ENCODE peak calls at places on chromosomes 12 and 14, in seven cellular contexts. N, C, L, D, B, Y and R are unnamed samples.

GRCh38 chr14:21861153-21861552 is 187.5 kb upstream of the OR4E1 start:
- DNase-seq in L (no peak), B (no peak), D (no peak), N (no peak), C (no peak), Y (no peak), R (no peak)

GRCh38 chr14:100147181-100147631 is 12.2 kb downstream of the DEGS2 start:
- DNase-seq in N (peak; percentile 77), Y (no peak), L (no peak), C (no peak), B (peak; percentile 40), D (no peak), R (no peak)

GRCh38 chr12:42507031-42507430 is 82.5 kb downstream of the PRICKLE1 start:
- DNase-seq in C (no peak), L (no peak), D (no peak), Y (no peak), N (no peak), B (no peak), R (no peak)

GRCh38 chr14:65749287-65749686 is 336.8 kb downstream of the FUT8 start:
- DNase-seq in B (no peak), Y (no peak), N (no peak), L (no peak), D (no peak), C (no peak), R (no peak)

GRCh38 chr14:68172664-68173063 is 353.1 kb downstream of the RAD51B start:
- DNase-seq in C (peak; percentile 35), N (no peak), B (no peak), Y (no peak), D (no peak), L (no peak), R (no peak)

GRCh38 chr12:69024907-69025306 is 91.9 kb upstream of the CPM start:
- DNase-seq in L (no peak), C (peak; percentile 93), N (no peak), Y (no peak), B (no peak), D (no peak), R (no peak)

GRCh38 chr12:60205500-60205899 is 609.7 kb downstream of the SLC16A7 start:
- DNase-seq in N (no peak), B (no peak), Y (no peak), C (peak; percentile 66), L (peak; percentile 35), D (no peak), R (no peak)

GRCh38 chr12:131737485-131737827 is 26.6 kb downstream of the SFSWAP start:
- DNase-seq in L (no peak), N (no peak), D (no peak), C (no peak), Y (no peak), B (no peak), R (no peak)

GRCh38 chr14:89618821-89619551 is 202.0 kb upstream of the FOXN3 start:
- DNase-seq in C (peak; percentile 36), Y (peak; percentile 81), L (peak; percentile 74), D (peak; percentile 77), B (peak; percentile 59), N (peak; percentile 77), R (peak; percentile 55)

GRCh38 chr14:99579903-99580570 is 24.0 kb downstream of the CCDC85C start:
- DNase-seq in L (peak; percentile 53), C (peak; percentile 92), Y (no peak), B (no peak), N (no peak), D (no peak), R (peak; percentile 68)

GRCh38 chr14:51692646-51693045 is 40.9 kb downstream of the FRMD6 start:
- DNase-seq in C (no peak), N (no peak), B (no peak), Y (no peak), D (no peak), L (no peak), R (no peak)
- H3K36me3 ChIP-seq in C (peaks cover 10% of the 10 kb centered on the region), N (no peaks in the 10 kb centered on the region), B (no peaks in the 10 kb centered on the region), Y (peaks cover 2% of the 10 kb centered on the region), D (peaks cover 50% of the 10 kb centered on the region), L (no peaks in the 10 kb centered on the region), R (no peaks in the 10 kb centered on the region)

GRCh38 chr12:45425426-45425825 is 209.5 kb downstream of the ANO6 start:
- DNase-seq in Y (no peak), B (no peak), C (no peak), L (no peak), N (no peak), D (no peak), R (no peak)
- H3K36me3 ChIP-seq in Y (peaks cover 3% of the 10 kb centered on the region), B (peaks cover 58% of the 10 kb centered on the region), C (peaks cover 7% of the 10 kb centered on the region), L (no peaks in the 10 kb centered on the region), N (peaks cover 40% of the 10 kb centered on the region), D (peaks cover 91% of the 10 kb centered on the region), R (peaks cover 19% of the 10 kb centered on the region)

GRCh38 chr14:69237142-69237541 is 22.8 kb upstream of the GALNT16 start:
- DNase-seq in B (no peak), C (no peak), Y (no peak), D (no peak), L (no peak), N (no peak), R (no peak)

GRCh38 chr14:69234106-69234505 is 25.9 kb upstream of the GALNT16 start:
- DNase-seq in B (no peak), D (no peak), Y (no peak), C (no peak), L (no peak), N (no peak), R (no peak)

GRCh38 chr14:69238883-69239282 is 21.1 kb upstream of the GALNT16 start:
- DNase-seq in Y (no peak), C (no peak), B (no peak), D (no peak), L (no peak), N (no peak), R (no peak)

GRCh38 chr14:69237584-69237983 is 22.4 kb upstream of the GALNT16 start:
- DNase-seq in N (no peak), Y (no peak), D (no peak), B (no peak), L (no peak), C (no peak), R (no peak)

GRCh38 chr14:69235708-69236107 is 24.2 kb upstream of the GALNT16 start:
- DNase-seq in L (no peak), N (no peak), B (no peak), D (no peak), C (no peak), Y (no peak), R (no peak)
- H3K36me3 ChIP-seq in L (peaks cover 20% of the 10 kb centered on the region), N (peaks cover 49% of the 10 kb centered on the region), B (peaks cover 49% of the 10 kb centered on the region), D (peaks cover 75% of the 10 kb centered on the region), C (peaks cover 15% of the 10 kb centered on the region), Y (peaks cover 6% of the 10 kb centered on the region), R (peaks cover 37% of the 10 kb centered on the region)

GRCh38 chr14:105055334-105055733 is 9.9 kb downstream of the GPR132 start:
- DNase-seq in N (no peak), C (no peak), L (no peak), Y (no peak), D (no peak), B (no peak), R (no peak)

GRCh38 chr14:105053421-105053820 is 11.8 kb downstream of the GPR132 start:
- DNase-seq in B (no peak), N (no peak), L (no peak), Y (no peak), C (no peak), D (no peak), R (no peak)

GRCh38 chr14:105052110-105052458 is 13.1 kb downstream of the GPR132 start:
- DNase-seq in D (no peak), Y (no peak), B (no peak), C (no peak), N (no peak), L (no peak), R (no peak)

GRCh38 chr14:105055736-105056302 is 9.4 kb downstream of the GPR132 start:
- DNase-seq in Y (no peak), N (no peak), L (no peak), D (no peak), B (no peak), C (no peak), R (no peak)

DNA sequence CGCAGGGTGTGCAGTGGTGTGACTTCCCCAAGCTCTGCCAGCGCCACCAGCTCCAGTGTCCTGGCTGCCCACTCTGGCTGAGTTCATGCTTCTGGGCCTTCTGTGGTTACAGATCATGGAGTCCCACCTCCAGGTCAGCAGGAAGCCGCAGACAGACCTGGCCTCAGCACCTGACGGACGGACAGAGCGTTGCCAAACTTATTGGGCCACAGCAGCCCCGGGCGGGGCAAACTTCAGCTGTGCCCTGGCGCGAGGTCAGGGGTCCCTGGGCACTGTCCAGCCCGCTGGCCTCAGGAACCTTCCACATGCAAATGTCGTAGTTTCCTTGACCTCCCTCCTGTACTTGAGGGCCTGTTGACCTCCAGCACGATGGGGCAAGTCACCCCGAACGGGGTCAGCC is 11.2 kb downstream of the GPR132 start:
- DNase-seq in C (no peak), L (no peak), D (no peak), Y (no peak), B (no peak), N (no peak), R (no peak)
- H3K36me3 ChIP-seq in C (no peaks in the 10 kb centered on the region), L (no peaks in the 10 kb centered on the region), D (no peaks in the 10 kb centered on the region), Y (no peaks in the 10 kb centered on the region), B (peaks cover 56% of the 10 kb centered on the region), N (peaks cover 65% of the 10 kb centered on the region), R (no peaks in the 10 kb centered on the region)

DNA sequence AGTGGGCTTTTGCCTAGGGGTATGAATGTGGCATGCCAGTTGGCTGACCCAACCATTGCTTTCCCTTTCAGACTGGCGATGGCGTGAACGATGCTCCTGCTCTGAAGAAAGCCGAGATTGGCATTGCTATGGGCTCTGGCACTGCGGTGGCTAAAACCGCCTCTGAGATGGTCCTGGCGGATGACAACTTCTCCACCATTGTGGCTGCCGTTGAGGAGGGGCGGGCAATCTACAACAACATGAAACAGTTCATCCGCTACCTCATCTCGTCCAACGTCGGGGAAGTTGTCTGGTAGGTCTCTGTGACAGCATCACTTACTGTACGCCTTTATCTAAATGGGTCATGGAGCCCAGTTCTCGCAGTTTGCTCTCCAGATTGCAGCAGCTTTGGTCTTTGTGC is 61.1 kb downstream of the ATP2A2 start:
- DNase-seq in D (no peak), Y (no peak), N (no peak), C (no peak), B (no peak), L (no peak), R (no peak)
- H3K36me3 ChIP-seq in D (peaks cover 100% of the 10 kb centered on the region), Y (peaks cover 27% of the 10 kb centered on the region), N (peaks cover 98% of the 10 kb centered on the region), C (peaks cover 41% of the 10 kb centered on the region), B (peaks cover 96% of the 10 kb centered on the region), L (peaks cover 17% of the 10 kb centered on the region), R (peaks cover 51% of the 10 kb centered on the region)

DNA sequence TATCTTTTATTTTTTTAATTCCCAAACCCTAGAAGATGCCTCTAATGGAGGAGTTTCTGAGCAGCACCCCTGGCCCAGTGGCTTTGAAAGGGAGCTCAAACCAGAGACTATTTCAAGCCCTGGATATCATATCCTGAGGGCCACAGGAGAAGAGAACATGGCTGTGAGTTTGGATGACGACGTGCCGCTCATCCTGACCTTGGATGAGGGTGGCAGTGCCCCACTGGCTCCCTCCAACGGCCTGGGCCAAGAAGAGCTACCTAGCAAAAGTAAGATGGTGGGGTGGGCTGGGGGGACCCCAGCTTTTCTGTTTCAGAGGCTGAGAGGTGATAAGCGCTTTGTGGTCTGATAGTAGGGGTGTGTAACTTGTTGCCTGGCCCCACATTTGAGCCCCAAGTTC is 5.4 kb downstream of the TPCN1 start:
- DNase-seq in N (no peak), Y (peak; percentile 53), C (no peak), B (no peak), L (no peak), D (no peak), R (no peak)
- H3K36me3 ChIP-seq in N (peaks cover 36% of the 10 kb centered on the region), Y (no peaks in the 10 kb centered on the region), C (peaks cover 16% of the 10 kb centered on the region), B (peaks cover 28% of the 10 kb centered on the region), L (no peaks in the 10 kb centered on the region), D (peaks cover 50% of the 10 kb centered on the region), R (no peaks in the 10 kb centered on the region)